ENCODE peak calls at places on chromosomes 13 and 19, in six cellular contexts. V is HCT116, U is SK-N-SH, X is hepatocyte, F is PC-3, O is GM23248. W is an unnamed sample.

GRCh38 chr13:33624253-33624652 is 193.7 kb upstream of the RFC3 start:
- DNase-seq in V (no peak), U (no peak), X (no peak), F (no peak), O (no peak), W (no peak)

GRCh38 chr19:14580623-14581237 is 2.2 kb upstream of the CLEC17A start:
- DNase-seq in V (no peak), U (no peak), X (no peak), F (no peak), O (no peak), W (peak)

GRCh38 chr19:10408511-10409291 is 5.4 kb upstream of the CDC37 start:
- DNase-seq in V (no peak), U (peak), X (no peak), F (no peak), O (peak), W (peak)

GRCh38 chr13:78420814-78421213 is 182.5 kb downstream of the POU4F1 start:
- DNase-seq in V (no peak), U (no peak), X (no peak), F (no peak), O (no peak), W (no peak)

GRCh38 chr19:49512970-49513745 is 697 bp downstream of the FCGRT start:
- DNase-seq in V (no peak), U (peak), X (peak), F (no peak), O (peak), W (peak)

GRCh38 chr19:55609326-55609725 is 3.9 kb downstream of the ZNF865 start:
- DNase-seq in V (no peak), U (no peak), X (no peak), F (no peak), O (no peak), W (no peak)

GRCh38 chr13:30968734-30969335 is 36.4 kb downstream of the TEX26 start:
- DNase-seq in V (no peak), U (no peak), X (no peak), F (no peak), O (peak), W (no peak)

GRCh38 chr13:98216135-98216565 is 39.1 kb upstream of the RNF113B start:
- DNase-seq in V (peak), U (peak), X (no peak), F (peak), O (peak), W (no peak)

GRCh38 chr19:41427647-41428480 is 690 bp upstream of the B3GNT8 start:
- DNase-seq in V (no peak), U (peak), X (peak), F (no peak), O (peak), W (no peak)

GRCh38 chr19:55160128-55160985 is 2.8 kb upstream of the TNNI3 start:
- DNase-seq in V (peak), U (peak), X (peak), F (peak), O (peak), W (peak)

GRCh38 chr13:33531484-33531883 is 245.9 kb upstream of the STARD13 start:
- DNase-seq in V (no peak), U (no peak), X (no peak), F (no peak), O (no peak), W (no peak)

GRCh38 chr13:44368599-44369368 is 4.8 kb upstream of the SERP2 start:
- DNase-seq in V (no peak), U (no peak), X (peak), F (peak), O (no peak), W (no peak)

GRCh38 chr13:25836709-25837316 is 215.0 kb downstream of the SHISA2 start:
- DNase-seq in V (no peak), U (no peak), X (no peak), F (no peak), O (no peak), W (no peak)

GRCh38 chr13:41465215-41465907 is 8.0 kb downstream of the RGCC start:
- DNase-seq in V (no peak), U (no peak), X (no peak), F (peak), O (peak), W (peak)

GRCh38 chr13:110716235-110716505 is 2.7 kb downstream of the ING1 start:
- DNase-seq in V (no peak), U (no peak), X (peak), F (peak), O (peak), W (peak)

GRCh38 chr19:8307400-8307964 is 676 bp downstream of the CD320 start:
- DNase-seq in V (no peak), U (peak), X (no peak), F (peak), O (peak), W (peak)

GRCh38 chr13:21079206-21079605 is 17.8 kb upstream of the LATS2 start:
- DNase-seq in V (no peak), U (no peak), X (no peak), F (no peak), O (no peak), W (no peak)

GRCh38 chr19:13834308-13834790 is 39.1 kb downstream of the ZSWIM4 start:
- DNase-seq in V (no peak), U (no peak), X (peak), F (peak), O (peak), W (no peak)

GRCh38 chr19:16470541-16470910 is 1.2 kb downstream of the EPS15L1 start:
- DNase-seq in V (no peak), U (no peak), X (no peak), F (peak), O (no peak), W (no peak)

GRCh38 chr13:49356224-49356623 is 87.6 kb downstream of the CAB39L start:
- DNase-seq in V (no peak), U (no peak), X (no peak), F (peak), O (peak), W (no peak)

GRCh38 chr19:2722541-2723344 is 1.6 kb upstream of the DIRAS1 start:
- DNase-seq in V (no peak), U (peak), X (peak), F (peak), O (peak), W (no peak)

GRCh38 chr13:58455094-58455493 is 823.5 kb downstream of the PCDH17 start:
- DNase-seq in V (no peak), U (no peak), X (no peak), F (no peak), O (no peak), W (no peak)

GRCh38 chr19:32830231-32831014 is 39.1 kb downstream of the SLC7A9 start:
- DNase-seq in V (no peak), U (no peak), X (no peak), F (peak), O (peak), W (no peak)

GRCh38 chr13:110233181-110233641 is 73.7 kb downstream of the COL4A1 start:
- DNase-seq in V (no peak), U (peak), X (no peak), F (peak), O (peak), W (no peak)

GRCh38 chr19:1482361-1483066 is 3.5 kb upstream of the C19orf25 start:
- DNase-seq in V (no peak), U (peak), X (no peak), F (no peak), O (no peak), W (no peak)

GRCh38 chr13:114043421-114044053 is 69.7 kb upstream of the C13orf46 start:
- DNase-seq in V (no peak), U (peak), X (peak), F (no peak), O (peak), W (peak)

GRCh38 chr13:47252627-47253026 is 355.8 kb upstream of the HTR2A start:
- DNase-seq in V (no peak), U (no peak), X (no peak), F (no peak), O (peak), W (no peak)

GRCh38 chr19:58562126-58563033 is 4.0 kb upstream of the UBE2M start:
- DNase-seq in V (no peak), U (peak), X (peak), F (peak), O (peak), W (no peak)

GRCh38 chr19:480016-480855 is 16.1 kb upstream of the MADCAM1 start:
- DNase-seq in V (no peak), U (peak), X (peak), F (peak), O (peak), W (no peak)

GRCh38 chr19:958967-959685 is 25.0 kb upstream of the WDR18 start:
- DNase-seq in V (peak), U (no peak), X (peak), F (peak), O (peak), W (no peak)

GRCh38 chr13:112761701-112762689 is 72.2 kb downstream of the ATP11A start:
- DNase-seq in V (no peak), U (no peak), X (peak), F (no peak), O (no peak), W (no peak)

GRCh38 chr13:83881917-83882625 is at the start of gene SLITRK1:
- DNase-seq in V (no peak), U (peak), X (peak), F (no peak), O (peak), W (no peak)

GRCh38 chr13:29282096-29282495 is 313.4 kb downstream of the SLC7A1 start:
- DNase-seq in V (no peak), U (no peak), X (no peak), F (no peak), O (no peak), W (no peak)

DNA sequence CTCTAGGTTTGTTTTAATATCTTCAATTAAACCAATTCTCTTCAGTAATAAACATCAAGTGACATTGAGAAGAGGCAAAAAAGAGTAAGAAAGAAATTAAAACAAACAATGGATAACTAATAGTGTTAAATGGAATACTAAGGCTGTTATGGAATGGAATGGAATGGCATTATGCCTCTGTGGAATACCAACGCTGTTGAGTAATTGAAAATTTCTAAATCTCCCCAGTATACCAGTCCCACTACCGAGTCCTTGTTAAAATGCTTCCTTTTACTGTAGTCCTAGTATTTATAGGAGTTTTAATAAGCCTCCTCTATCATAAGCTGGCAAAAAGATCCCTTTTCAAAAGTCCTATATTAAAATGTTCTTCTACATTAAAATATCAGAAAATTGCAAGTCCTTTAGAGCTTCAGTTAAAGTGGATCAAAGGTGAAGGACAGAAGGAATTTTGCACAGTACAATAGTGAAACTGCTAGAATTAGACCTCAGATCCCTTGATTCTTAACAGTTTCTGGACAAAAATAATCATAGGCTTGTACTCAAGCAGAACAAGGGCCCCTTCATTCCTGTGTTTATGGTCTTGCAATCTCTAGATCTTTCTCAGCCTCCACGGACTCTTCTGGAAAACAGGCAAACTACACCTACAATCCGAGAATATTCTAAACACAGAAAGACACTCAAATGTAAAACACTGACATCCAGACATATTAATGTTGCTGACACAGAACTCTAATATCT is 128.2 kb downstream of the PCDH9 start:
- DNase-seq in V (no peak), U (no peak), X (peak), F (no peak), O (no peak), W (no peak)
- H2AFZ ChIP-seq in V (peak), U (no peak), X (peak), F (no peak), O (no peak), W (peak)

DNA sequence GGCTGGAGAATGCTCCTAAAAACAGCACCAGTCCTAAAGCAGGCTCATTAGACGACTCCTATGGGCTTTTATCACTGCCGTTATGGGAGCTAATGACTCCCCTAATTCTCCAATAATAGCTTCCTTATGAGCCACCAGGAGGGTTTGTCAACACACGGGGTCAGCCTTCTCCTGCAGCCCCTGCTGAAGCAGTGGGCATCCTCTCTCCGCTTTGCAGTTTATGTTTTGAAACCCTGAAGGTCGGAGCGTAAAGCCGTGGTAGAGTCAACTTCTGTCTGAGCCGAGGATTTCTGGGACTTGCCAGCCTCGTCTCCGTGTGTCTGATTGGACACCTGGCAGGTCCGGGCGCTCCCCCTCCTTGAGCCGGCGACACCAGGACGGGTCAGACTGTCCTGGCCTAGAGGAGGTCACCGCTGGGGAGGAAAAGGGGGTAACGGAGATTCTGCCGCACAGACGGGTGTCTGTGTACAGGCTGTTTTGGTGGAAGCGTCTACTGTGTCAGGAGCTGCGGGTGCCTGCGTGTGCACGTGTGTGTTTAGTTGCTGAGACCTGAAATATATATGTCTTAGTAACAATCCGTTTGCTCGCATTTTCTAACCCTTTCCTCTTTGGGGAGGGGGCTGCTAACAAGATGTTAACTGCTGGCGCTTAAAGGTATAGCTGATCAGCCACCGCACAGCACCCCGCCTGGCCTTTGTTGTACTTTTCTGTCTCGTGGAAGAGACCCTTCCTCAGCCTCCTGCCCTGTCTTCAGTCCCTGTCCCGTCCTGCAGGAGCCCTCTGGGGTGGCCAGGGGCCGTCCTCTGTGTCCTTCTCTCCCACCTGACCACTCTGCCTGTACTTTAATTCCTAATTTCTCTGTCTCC is 1.9 kb downstream of the KDM4B start:
- DNase-seq in V (no peak), U (peak), X (no peak), F (peak), O (peak), W (no peak)
- H3K27ac ChIP-seq in V (peak), U (peak), X (peak), F (no peak), O (peak), W (no peak)

GRCh38 chr13:65830411-65831172 is 1399.5 kb downstream of the PCDH9 start:
- DNase-seq in V (no peak), U (no peak), X (no peak), F (no peak), O (no peak), W (no peak)
- TF ChIP-seq EZH2phosphoT487 in V (no peak), U (no peak), X (no peak), F (no peak), O (no peak), W (no peak)

GRCh38 chr13:85558118-85558517 is 241.1 kb downstream of the SLITRK6 start:
- DNase-seq in V (no peak), U (no peak), X (no peak), F (no peak), O (no peak), W (no peak)
- H2AFZ ChIP-seq in V (no peak), U (no peak), X (no peak), F (no peak), O (no peak), W (no peak)

GRCh38 chr19:18855647-18856384 is 24.1 kb downstream of the UPF1 start:
- DNase-seq in V (no peak), U (no peak), X (no peak), F (no peak), O (no peak), W (no peak)
- H3K27ac ChIP-seq in V (no peak), U (no peak), X (no peak), F (no peak), O (no peak), W (no peak)

DNA sequence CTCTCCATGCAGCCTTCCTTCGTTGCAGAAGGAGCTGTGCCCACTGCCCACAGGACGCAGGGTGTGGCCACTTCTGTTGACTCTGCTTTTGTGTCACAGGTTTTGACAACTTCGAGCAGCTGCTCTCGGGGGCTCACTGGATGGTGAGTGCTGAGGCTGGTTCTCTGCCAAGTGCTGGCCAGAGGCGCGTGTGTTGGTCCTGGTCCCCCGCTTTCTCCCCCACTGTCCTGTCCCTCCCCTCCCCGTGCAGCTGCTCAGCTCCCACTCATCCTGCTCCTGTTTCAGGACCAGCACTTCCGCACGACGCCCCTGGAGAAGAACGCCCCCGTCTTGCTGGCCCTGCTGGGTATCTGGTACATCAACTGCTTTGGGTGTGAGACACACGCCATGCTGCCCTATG is 10.6 kb upstream of the PDCD2L start:
- DNase-seq in V (no peak), U (no peak), X (no peak), F (no peak), O (no peak), W (no peak)
- TF ChIP-seq EZH2phosphoT487 in V (no peak), U (no peak), X (no peak), F (no peak), O (no peak), W (no peak)

GRCh38 chr13:108369412-108369811 is 99.9 kb downstream of the TNFSF13B start:
- DNase-seq in V (no peak), U (no peak), X (no peak), F (no peak), O (no peak), W (no peak)
- H2AFZ ChIP-seq in V (no peak), U (no peak), X (no peak), F (no peak), O (no peak), W (no peak)